ENCODE peak calls at places on chromosomes 13 and 19, in six cellular contexts. D, M, X, H, G and J are unnamed samples.

GRCh38 chr19:12880551-12881171 is 588 bp downstream of the DNASE2 start:
- DNase-seq in G (no peak), H (no peak), X (peak), D (no peak), M (no peak), J (peak)

GRCh38 chr19:8308891-8309291 is 733 bp upstream of the CD320 start:
- DNase-seq in M (no peak), G (no peak), X (no peak), D (no peak), H (no peak), J (no peak)

GRCh38 chr19:47609885-47610545 is 1.1 kb downstream of the BICRA start:
- DNase-seq in H (peak), G (no peak), M (no peak), X (peak), D (peak), J (peak)

GRCh38 chr13:103961129-103961528 is 894.9 kb upstream of the SLC10A2 start:
- DNase-seq in X (no peak), G (no peak), M (no peak), D (no peak), H (peak), J (peak)

GRCh38 chr19:44984005-44984404 is 17.3 kb upstream of the RELB start:
- DNase-seq in G (no peak), H (no peak), D (no peak), X (peak), M (no peak), J (no peak)

GRCh38 chr13:23966691-23967615 is 69.7 kb upstream of the C1QTNF9B start:
- DNase-seq in D (no peak), G (no peak), X (peak), H (no peak), M (no peak), J (peak)

GRCh38 chr13:42865703-42866102 is 84.3 kb downstream of the FAM216B start:
- DNase-seq in M (no peak), G (no peak), D (no peak), X (no peak), H (no peak), J (peak)

GRCh38 chr19:3041756-3042517 is 12.9 kb upstream of the TLE2 start:
- DNase-seq in G (no peak), D (no peak), M (no peak), X (no peak), H (no peak), J (no peak)

GRCh38 chr19:48102870-48103751 is 7.5 kb downstream of the PLA2G4C start:
- DNase-seq in H (peak), G (peak), D (peak), X (peak), M (no peak), J (peak)

GRCh38 chr19:33406521-33407139 is 33.1 kb downstream of the CEBPG start:
- DNase-seq in M (peak), G (peak), H (peak), X (peak), D (peak), J (peak)

GRCh38 chr13:20161275-20161950 is 561 bp upstream of the GJA3 start:
- DNase-seq in X (peak), M (no peak), D (no peak), H (no peak), G (no peak), J (no peak)

GRCh38 chr13:23915308-23915707 is 18.0 kb upstream of the C1QTNF9B start:
- DNase-seq in M (no peak), X (no peak), G (peak), H (peak), D (no peak), J (no peak)

GRCh38 chr19:38183227-38183914 is 40.7 kb downstream of the DPF1 start:
- DNase-seq in D (no peak), G (no peak), H (peak), X (no peak), M (no peak), J (peak)

GRCh38 chr13:114099918-114100445 is 32.4 kb downstream of the RASA3 start:
- DNase-seq in M (no peak), D (no peak), G (peak), H (peak), X (no peak), J (peak)

GRCh38 chr19:33280351-33280921 is 21.9 kb downstream of the CEBPA start:
- DNase-seq in H (no peak), G (no peak), M (no peak), X (peak), D (no peak), J (no peak)

GRCh38 chr13:112225429-112226090 is 150.6 kb upstream of the SPACA7 start:
- DNase-seq in G (no peak), X (no peak), D (no peak), H (no peak), M (no peak), J (no peak)

GRCh38 chr19:47613165-47614146 is 4.5 kb downstream of the BICRA start:
- DNase-seq in H (no peak), X (no peak), D (no peak), G (no peak), M (peak), J (peak)

GRCh38 chr19:17075860-17076538 is 422 bp downstream of the MYO9B start:
- DNase-seq in G (no peak), M (no peak), D (no peak), H (peak), X (peak), J (peak)

GRCh38 chr13:33711441-33711840 is 106.5 kb upstream of the RFC3 start:
- DNase-seq in M (no peak), G (no peak), D (no peak), X (no peak), H (no peak), J (no peak)

GRCh38 chr13:110411316-110412105 is 104.4 kb downstream of the COL4A2 start:
- DNase-seq in X (peak), H (no peak), G (no peak), M (peak), D (no peak), J (no peak)

GRCh38 chr13:72121466-72121865 is 254.5 kb upstream of the DACH1 start:
- DNase-seq in D (no peak), X (no peak), M (no peak), H (no peak), G (no peak), J (no peak)

GRCh38 chr13:113053376-113053775 is 52.2 kb upstream of the F7 start:
- DNase-seq in G (no peak), X (no peak), M (no peak), H (no peak), D (no peak), J (no peak)

GRCh38 chr13:19060311-19061002 is 121.2 kb downstream of the TUBA3C start:
- DNase-seq in D (no peak), X (no peak), G (no peak), M (no peak), H (no peak), J (no peak)

GRCh38 chr13:76512676-76513277 is 373.4 kb downstream of the KCTD12 start:
- DNase-seq in M (peak), G (no peak), X (no peak), D (no peak), H (peak), J (peak)

GRCh38 chr19:3386447-3387234 is 20.3 kb downstream of the NFIC start:
- DNase-seq in M (no peak), G (no peak), D (no peak), X (no peak), H (no peak), J (no peak)

GRCh38 chr19:30388819-30389218 is 16.6 kb downstream of the ZNF536 start:
- DNase-seq in D (no peak), G (no peak), H (no peak), M (no peak), X (no peak), J (no peak)

GRCh38 chr13:20672772-20673171 is 30.7 kb upstream of the IL17D start:
- DNase-seq in H (peak), D (no peak), M (no peak), X (no peak), G (no peak), J (peak)

GRCh38 chr13:111017755-111018487 is 97.2 kb upstream of the ARHGEF7 start:
- DNase-seq in X (no peak), G (no peak), H (no peak), D (no peak), M (no peak), J (no peak)

GRCh38 chr13:95784891-95785290 is 108.0 kb downstream of the DNAJC3 start:
- DNase-seq in H (peak), X (no peak), G (no peak), M (peak), D (no peak), J (peak)

GRCh38 chr13:67343777-67344176 is 113.6 kb upstream of the PCDH9 start:
- DNase-seq in D (no peak), G (no peak), X (no peak), H (peak), M (no peak), J (no peak)

GRCh38 chr13:60244381-60244780 is 80.7 kb upstream of the DIAPH3 start:
- DNase-seq in G (no peak), X (no peak), M (no peak), H (no peak), D (no peak), J (no peak)

GRCh38 chr19:8585894-8586750 is 8.9 kb upstream of the MYO1F start:
- DNase-seq in D (peak), G (peak), X (peak), M (no peak), H (no peak), J (peak)

GRCh38 chr19:13120817-13121216 is 2.8 kb downstream of the NACC1 start:
- DNase-seq in H (peak), M (no peak), G (no peak), D (no peak), X (no peak), J (peak)

GRCh38 chr19:45872095-45872919 is 8.2 kb downstream of the FOXA3 start:
- DNase-seq in G (no peak), H (no peak), M (no peak), D (no peak), X (no peak), J (no peak)

GRCh38 chr19:10093295-10094186 is 7.4 kb downstream of the SHFL start:
- DNase-seq in M (no peak), G (no peak), D (no peak), H (no peak), X (no peak), J (peak)

GRCh38 chr19:10092648-10093294 is 6.7 kb downstream of the SHFL start:
- DNase-seq in M (no peak), D (no peak), X (no peak), H (no peak), G (no peak), J (no peak)

GRCh38 chr19:10096615-10096963 is 5.9 kb downstream of the ANGPTL6 start:
- DNase-seq in M (no peak), X (no peak), G (no peak), H (no peak), D (no peak), J (no peak)

GRCh38 chr19:10095622-10095947 is 6.9 kb downstream of the ANGPTL6 start:
- DNase-seq in G (no peak), X (no peak), M (no peak), D (no peak), H (no peak), J (no peak)

DNA sequence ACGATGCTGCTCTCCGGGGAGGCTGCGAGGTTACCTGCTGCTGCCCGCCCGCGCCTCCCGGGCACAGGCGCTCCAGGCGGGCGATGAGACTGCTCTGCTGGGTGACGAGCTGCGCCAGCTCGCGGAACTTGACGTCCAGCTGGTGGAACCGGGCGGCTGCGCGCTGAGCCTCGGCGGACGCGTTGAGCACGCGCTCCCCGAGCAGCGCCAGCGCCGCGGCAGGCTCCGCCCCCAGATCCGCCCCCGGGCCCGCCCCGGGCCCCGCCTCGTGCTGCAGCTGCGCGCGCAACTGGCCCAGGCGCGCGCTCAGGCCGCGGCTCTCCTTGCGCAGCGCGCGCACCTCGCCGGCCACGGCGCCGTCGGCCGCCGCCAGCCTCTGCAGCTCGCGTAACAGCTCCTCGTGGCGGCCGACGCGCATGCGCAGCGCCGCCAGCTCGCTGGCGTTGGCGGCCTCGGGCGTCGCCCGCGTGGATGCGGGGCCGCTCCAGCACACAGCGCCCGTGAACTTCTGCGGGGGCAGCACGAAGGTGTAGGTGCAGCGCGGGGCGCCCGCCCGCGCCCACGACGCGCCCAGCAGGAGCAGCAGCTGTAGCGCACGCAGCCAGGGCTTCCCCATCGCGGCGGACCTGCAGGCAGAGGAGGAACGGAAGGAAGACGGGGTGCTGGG is 6.4 kb downstream of the ANGPTL6 start:
- DNase-seq in H (peak), D (peak), G (peak), M (peak), X (peak), J (peak)
- TF ChIP-seq CTCF in H (no peak), D (no peak), G (no peak), M (no peak), X (no peak), J (no peak)

GRCh38 chr19:5225486-5226345 is 114.9 kb downstream of the PTPRS start:
- DNase-seq in D (no peak), M (no peak), G (no peak), H (no peak), X (no peak), J (peak)
- TF ChIP-seq CTCF in D (peak), M (peak), G (peak), H (peak), X (peak), J (peak)

GRCh38 chr19:49129238-49129583 is 9.9 kb downstream of the PPFIA3 start:
- DNase-seq in G (no peak), H (no peak), M (no peak), D (no peak), X (no peak), J (no peak)
- TF ChIP-seq CTCF in G (no peak), H (no peak), M (no peak), D (no peak), X (no peak), J (no peak)

DNA sequence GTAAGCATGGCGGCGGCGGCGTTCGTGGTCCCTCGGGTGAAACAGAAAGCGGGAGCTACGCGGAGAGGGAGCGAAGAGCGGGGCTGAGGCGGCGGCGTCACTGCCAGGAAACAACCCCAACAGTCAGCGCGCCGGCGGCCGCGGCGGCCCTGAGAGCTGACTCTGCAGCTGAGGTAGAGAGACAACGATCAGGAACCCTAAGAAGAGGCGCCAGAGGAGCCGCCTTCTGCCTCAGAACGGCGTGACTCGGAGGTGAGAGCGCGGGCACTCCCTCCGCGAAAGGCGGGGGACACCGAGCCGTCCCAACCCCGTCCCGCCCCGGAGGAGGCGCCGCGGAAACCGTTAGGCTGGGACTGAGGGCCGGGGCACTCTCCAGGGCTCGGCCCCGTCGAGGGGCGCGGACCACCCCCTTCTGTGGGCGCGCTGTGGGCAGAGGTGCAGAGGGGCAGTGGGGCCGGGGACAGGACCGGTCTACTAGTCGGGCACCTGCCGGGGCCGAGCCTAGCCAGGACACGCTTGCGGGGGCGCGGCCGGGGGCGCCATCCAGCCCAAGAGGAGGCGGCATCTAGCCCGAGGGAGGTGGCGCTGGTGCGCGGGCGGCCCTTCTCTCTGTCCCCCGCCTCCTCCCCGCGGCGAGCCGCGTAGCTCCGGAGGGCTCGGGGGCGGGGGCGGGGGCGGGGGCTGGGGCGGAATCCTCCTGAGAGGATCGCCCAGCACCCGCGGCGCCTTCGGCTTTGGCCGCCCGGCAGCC is 389 bp downstream of the FNDC3A start:
- DNase-seq in X (peak), G (peak), H (peak), D (peak), M (peak), J (peak)
- TF ChIP-seq CTCF in X (peak), G (no peak), H (no peak), D (no peak), M (no peak), J (no peak)

GRCh38 chr19:10815007-10815531 is 20.9 kb downstream of the TMED1 start:
- DNase-seq in G (no peak), X (no peak), D (no peak), M (no peak), H (no peak), J (no peak)

GRCh38 chr19:10811391-10812111 is 24.5 kb downstream of the TMED1 start:
- DNase-seq in M (no peak), H (no peak), G (no peak), X (no peak), D (no peak), J (no peak)

GRCh38 chr19:10812196-10812595 is 23.8 kb downstream of the TMED1 start:
- DNase-seq in G (no peak), D (no peak), M (no peak), H (no peak), X (no peak), J (no peak)

GRCh38 chr19:10815969-10816635 is 19.9 kb downstream of the TMED1 start:
- DNase-seq in X (no peak), G (no peak), M (no peak), H (no peak), D (no peak), J (peak)

DNA sequence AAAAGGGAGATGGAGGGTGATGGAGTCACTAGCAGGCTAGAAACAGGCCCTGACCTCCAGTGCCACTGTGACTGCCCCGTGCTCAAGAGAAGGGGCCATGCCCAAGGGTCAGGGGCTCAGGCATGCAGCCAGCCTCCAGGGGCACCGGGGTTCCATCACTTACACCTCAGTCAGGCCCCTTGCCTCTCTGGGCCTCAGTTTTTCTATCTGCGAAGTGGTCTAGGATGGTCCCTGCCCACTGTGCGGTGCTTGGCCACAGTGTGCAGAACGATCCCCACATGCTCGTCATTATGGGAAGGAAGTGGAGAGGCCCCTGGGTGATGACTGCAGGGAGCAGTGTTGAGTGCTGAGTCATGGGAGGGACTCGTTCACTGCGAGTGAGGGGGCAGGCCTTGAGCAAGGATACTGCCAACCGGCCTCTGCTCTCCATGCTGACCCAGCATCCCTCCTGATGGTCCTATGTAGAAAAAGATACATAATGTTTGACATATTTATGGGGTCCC is 23.1 kb downstream of the TMED1 start:
- DNase-seq in M (peak), H (peak), G (no peak), D (no peak), X (no peak), J (peak)
- TF ChIP-seq CTCF in M (no peak), H (no peak), G (no peak), D (no peak), X (no peak), J (peak)

DNA sequence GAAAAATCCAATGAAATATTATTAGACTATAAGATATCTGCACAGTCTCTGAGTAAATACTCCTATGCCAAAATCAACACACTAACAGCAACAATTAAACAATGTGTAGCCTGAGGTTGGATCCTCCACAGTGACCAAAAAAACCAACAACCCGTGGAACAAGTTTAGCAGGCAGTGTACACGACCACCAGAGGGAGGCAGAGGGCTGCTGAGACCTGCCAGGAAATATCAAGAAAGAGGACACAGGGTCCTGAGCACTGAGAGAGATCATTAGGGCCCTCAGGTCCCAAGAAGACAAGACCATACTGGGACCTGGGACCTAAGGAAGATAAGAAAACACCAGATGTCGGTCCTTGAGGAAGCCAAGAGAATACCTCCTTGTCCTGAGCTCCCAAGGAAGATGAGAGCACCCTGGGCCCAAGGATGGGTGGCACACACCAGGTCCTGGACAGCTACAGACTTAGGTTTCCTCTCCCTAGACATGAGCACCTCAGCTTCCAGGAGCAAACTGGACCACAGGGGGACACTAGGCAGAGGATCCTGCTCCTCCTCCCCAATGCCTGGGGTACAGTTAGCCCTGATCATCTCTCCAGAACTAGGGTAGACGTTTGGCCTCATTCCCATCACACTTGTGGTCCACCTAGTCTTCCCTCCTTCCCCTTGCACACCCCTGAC is 822 bp upstream of the ZNF274 start:
- DNase-seq in H (peak), G (no peak), X (no peak), M (no peak), D (peak), J (peak)
- TF ChIP-seq CTCF in H (peak), G (peak), X (peak), M (peak), D (peak), J (peak)

GRCh38 chr19:51121257-51121656 is 3.4 kb upstream of the SIGLEC9 start:
- DNase-seq in H (no peak), M (no peak), G (no peak), X (no peak), D (no peak), J (no peak)

GRCh38 chr19:51124216-51124615 is 490 bp upstream of the SIGLEC9 start:
- DNase-seq in G (no peak), D (no peak), X (no peak), M (no peak), H (no peak), J (no peak)

GRCh38 chr19:51124729-51125128 is at the start of gene SIGLEC9:
- DNase-seq in M (no peak), G (no peak), X (no peak), H (no peak), D (no peak), J (peak)

GRCh38 chr19:51123381-51124186 is 1.1 kb upstream of the SIGLEC9 start:
- DNase-seq in D (peak), X (no peak), G (no peak), M (no peak), H (no peak), J (peak)

GRCh38 chr19:51122112-51122981 is 2.4 kb upstream of the SIGLEC9 start:
- DNase-seq in M (no peak), X (no peak), H (no peak), G (no peak), D (no peak), J (peak)
- TF ChIP-seq CTCF in M (no peak), X (no peak), H (no peak), G (no peak), D (no peak), J (no peak)

GRCh38 chr13:102316732-102317131 is 85.1 kb downstream of the FGF14 start:
- DNase-seq in M (no peak), D (no peak), X (no peak), H (no peak), G (no peak), J (no peak)
- TF ChIP-seq CTCF in M (no peak), D (no peak), X (no peak), H (no peak), G (no peak), J (no peak)